ENCODE peak calls at places on chromosomes 5 and 9, in four cellular contexts. B, E, F and R are unnamed samples.

GRCh38 chr9:38371495-38371894 is 21.0 kb upstream of the ALDH1B1 start:
- DNase-seq in B (no peak), F (no peak), E (no peak), R (no peak)

GRCh38 chr9:112065781-112066606 is 109.1 kb downstream of the SUSD1 start:
- DNase-seq in B (peak; percentile 70), E (peak; percentile 71), F (peak; percentile 97), R (peak; percentile 91)

GRCh38 chr9:29241320-29241719 is 1668.0 kb upstream of the C9orf72 start:
- DNase-seq in F (no peak), E (no peak), B (no peak), R (no peak)

GRCh38 chr5:168438349-168438748 is 47.9 kb upstream of the RARS1 start:
- DNase-seq in F (peak; percentile 17), E (no peak), B (no peak), R (no peak)

GRCh38 chr5:119322312-119322947 is 33.4 kb upstream of the TNFAIP8 start:
- DNase-seq in F (no peak), B (no peak), E (no peak), R (no peak)

GRCh38 chr5:146624179-146624578 is 108.2 kb upstream of the GPR151 start:
- DNase-seq in E (no peak), B (no peak), F (no peak), R (no peak)

GRCh38 chr5:170132642-170133448 is 27.1 kb downstream of the FOXI1 start:
- DNase-seq in F (peak; percentile 39), B (peak; percentile 52), E (no peak), R (peak; percentile 13)

GRCh38 chr9:120855827-120856636 is 13.3 kb upstream of the PSMD5 start:
- DNase-seq in B (no peak), E (no peak), F (no peak), R (no peak)

GRCh38 chr5:175444060-175444904 is at the start of gene DRD1:
- DNase-seq in B (peak; percentile 4), F (no peak), E (no peak), R (peak; percentile 47)

GRCh38 chr5:167770461-167770860 is 521.0 kb upstream of the WWC1 start:
- DNase-seq in E (no peak), B (peak; percentile 64), F (no peak), R (peak; percentile 67)

GRCh38 chr5:92641031-92641962 is 939.7 kb downstream of the NR2F1-AS1 start:
- DNase-seq in F (peak; percentile 75), E (no peak), B (peak; percentile 60), R (peak; percentile 89)

GRCh38 chr5:110463116-110463515 is 263.4 kb downstream of the TMEM232 start:
- DNase-seq in F (no peak), B (no peak), E (no peak), R (no peak)

GRCh38 chr5:38265546-38266179 is 7.3 kb downstream of the EGFLAM start:
- DNase-seq in F (peak; percentile 65), E (no peak), B (peak; percentile 19), R (peak; percentile 53)

GRCh38 chr9:106916491-106917235 is 53.7 kb downstream of the ZNF462 start:
- DNase-seq in B (peak; percentile 65), E (no peak), F (peak; percentile 86), R (peak; percentile 78)

GRCh38 chr5:32790411-32790951 is 79.4 kb downstream of the NPR3 start:
- DNase-seq in F (peak; percentile 57), B (no peak), E (no peak), R (peak; percentile 48)

GRCh38 chr5:179731791-179732411 is 721 bp upstream of the MAML1 start:
- DNase-seq in B (peak; percentile 83), F (no peak), E (peak; percentile 65), R (no peak)

GRCh38 chr5:112923148-112923917 is 1.3 kb upstream of the REEP5 start:
- DNase-seq in F (no peak), B (no peak), E (no peak), R (no peak)

GRCh38 chr9:33139421-33140228 is 27.5 kb downstream of the B4GALT1 start:
- DNase-seq in F (peak; percentile 86), B (peak; percentile 93), E (peak; percentile 77), R (peak; percentile 97)

GRCh38 chr5:170080217-170080616 is 25.5 kb upstream of the FOXI1 start:
- DNase-seq in F (no peak), E (no peak), B (no peak), R (no peak)

GRCh38 chr9:114086009-114086408 is 7.9 kb upstream of the AMBP start:
- DNase-seq in B (no peak), F (no peak), E (no peak), R (no peak)

GRCh38 chr5:172543484-172544298 is 89.4 kb upstream of the SH3PXD2B start:
- DNase-seq in F (no peak), B (peak; percentile 8), E (no peak), R (no peak)

GRCh38 chr5:126139773-126140172 is 283.4 kb upstream of the GRAMD2B start:
- DNase-seq in B (peak; percentile 53), E (no peak), F (peak; percentile 22), R (peak; percentile 54)

GRCh38 chr9:126024581-126025230 is 277.5 kb downstream of the PBX3 start:
- DNase-seq in F (no peak), E (peak; percentile 14), B (no peak), R (no peak)

GRCh38 chr5:19264821-19265220 is 723.2 kb downstream of the CDH18 start:
- DNase-seq in F (no peak), E (no peak), B (no peak), R (no peak)

GRCh38 chr5:139642891-139643871 is 5.0 kb upstream of the CXXC5 start:
- DNase-seq in F (no peak), B (no peak), E (peak; percentile 90), R (no peak)

GRCh38 chr5:131171276-131171815 is 602 bp downstream of the LYRM7 start:
- DNase-seq in F (no peak), E (no peak), B (no peak), R (no peak)

GRCh38 chr9:120484162-120484561 is 95.8 kb downstream of the CDK5RAP2 start:
- DNase-seq in E (no peak), B (no peak), F (no peak), R (no peak)

GRCh38 chr5:126043684-126044083 is 379.5 kb upstream of the GRAMD2B start:
- DNase-seq in B (no peak), F (peak; percentile 6), E (no peak), R (peak; percentile 32)

DNA sequence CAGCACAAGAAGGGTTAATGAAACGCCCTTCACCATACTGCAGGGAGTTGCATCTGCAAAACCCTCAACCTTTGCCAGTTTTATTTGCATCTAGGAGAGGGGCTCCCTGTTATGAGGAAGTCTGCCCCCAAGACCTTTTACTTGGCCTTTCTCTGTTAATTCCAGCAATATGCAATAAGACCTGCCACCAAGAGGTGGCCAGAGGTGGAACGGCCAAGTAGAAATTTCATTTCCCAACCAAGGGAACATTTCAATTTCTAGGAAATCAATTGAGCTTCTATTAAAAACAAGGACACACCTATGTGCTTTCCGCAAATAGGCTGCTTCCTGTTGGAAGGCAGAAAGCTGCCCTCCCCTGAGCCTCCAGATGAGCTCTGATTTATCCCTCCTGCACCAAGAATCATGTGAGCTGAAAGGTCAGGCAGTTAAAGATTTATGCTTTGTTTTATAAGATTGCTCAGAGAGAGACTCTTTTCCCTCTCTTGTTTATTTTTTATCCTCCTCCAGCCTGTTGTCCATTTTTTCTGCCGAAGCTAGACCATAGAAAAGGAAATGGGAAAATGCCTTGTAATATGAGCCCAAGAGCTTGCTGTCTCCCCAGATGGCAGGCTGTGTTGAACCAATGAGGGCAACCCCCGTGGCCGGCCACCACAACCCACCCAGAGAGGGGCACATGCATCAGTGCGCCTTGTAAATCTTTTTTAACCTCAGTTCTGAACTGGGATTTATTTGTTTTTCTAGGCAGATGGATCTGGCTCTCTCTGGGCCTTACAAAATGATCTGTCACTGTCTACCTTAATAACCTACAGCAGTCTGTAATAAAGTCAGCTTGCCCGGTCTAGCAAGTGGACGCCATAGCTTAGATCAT is 572.8 kb downstream of the TLE1 start:
- DNase-seq in F (no peak), E (no peak), B (no peak), R (no peak)
- TF ChIP-seq CTCF in F (peak; percentile 20), E (no peak), B (no peak), R (no peak)

DNA sequence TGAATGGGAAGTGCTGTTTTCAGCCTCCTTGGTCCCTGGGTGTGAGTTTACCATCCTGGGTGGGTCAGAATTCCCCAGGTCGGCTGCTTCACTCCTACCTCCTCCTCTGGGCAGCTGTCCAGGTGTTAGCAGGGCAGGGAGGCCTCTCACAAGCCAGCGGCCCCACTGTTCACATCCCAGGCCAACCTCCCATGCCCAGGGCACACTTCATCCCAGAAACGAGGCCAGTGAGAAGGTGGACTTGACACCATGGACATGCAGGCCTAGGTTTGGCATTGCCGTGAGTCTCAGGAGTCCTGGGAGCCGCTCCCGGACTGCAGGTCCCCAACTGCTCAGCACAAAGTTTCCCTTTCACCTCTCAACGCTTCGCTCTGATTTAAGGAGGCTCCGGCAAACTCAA is 229.6 kb upstream of the IRX2 start:
- DNase-seq in B (no peak), E (no peak), F (no peak), R (no peak)
- TF ChIP-seq CTCF in B (no peak), E (no peak), F (no peak), R (no peak)

GRCh38 chr5:141636413-141637265 is at the start of the genes HDAC3 and RELL2:
- DNase-seq in E (peak; percentile 97), B (peak; percentile 88), F (peak; percentile 85), R (peak; percentile 88)

GRCh38 chr5:141639357-141640050 is 2.7 kb downstream of the RELL2 start:
- DNase-seq in F (no peak), B (no peak), E (no peak), R (no peak)

GRCh38 chr5:141637266-141637692 is 482 bp downstream of the RELL2 start:
- DNase-seq in E (peak; percentile 80), B (no peak), F (no peak), R (no peak)

GRCh38 chr5:141638771-141639170 is 2.0 kb downstream of the RELL2 start:
- DNase-seq in F (no peak), B (no peak), E (no peak), R (no peak)

DNA sequence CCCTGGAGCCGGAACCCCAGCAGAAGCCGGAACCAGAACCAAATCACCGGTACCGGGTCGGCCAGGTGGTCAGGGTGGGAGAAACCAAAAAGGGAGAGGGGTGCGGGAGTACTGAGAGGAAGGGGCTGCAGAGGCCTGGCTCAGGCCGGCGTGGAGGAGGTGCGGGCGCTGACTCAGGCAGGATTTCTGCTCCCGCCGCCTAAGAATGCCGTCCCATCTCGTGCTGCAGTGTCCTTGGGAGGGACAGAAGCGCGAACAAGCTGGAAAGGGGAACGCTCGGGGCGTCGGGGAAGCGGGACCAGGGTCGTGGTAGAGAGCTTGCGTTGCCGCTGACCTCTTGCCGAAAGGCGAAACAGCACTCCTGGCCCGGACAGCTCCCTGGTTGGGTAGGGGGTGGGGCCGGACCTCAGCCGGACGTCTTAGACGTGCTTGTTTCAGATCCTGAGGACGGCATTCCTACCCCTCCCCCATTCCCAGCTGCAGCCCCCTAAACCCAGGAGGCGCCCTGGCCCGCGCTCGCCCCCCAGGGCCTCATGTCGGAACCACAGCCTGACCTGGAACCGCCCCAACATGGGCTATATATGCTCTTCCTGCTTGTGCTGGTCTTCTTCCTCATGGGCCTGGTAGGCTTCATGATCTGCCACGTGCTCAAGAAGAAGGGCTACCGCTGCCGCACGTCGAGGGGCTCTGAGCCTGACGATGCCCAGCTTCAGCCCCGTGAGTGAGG is 1.1 kb downstream of the RELL2 start:
- DNase-seq in E (peak; percentile 85), B (no peak), F (peak; percentile 46), R (peak; percentile 49)
- TF ChIP-seq CTCF in E (no peak), B (no peak), F (peak; percentile 55), R (peak; percentile 34)

GRCh38 chr9:13901176-13901575 is 412.8 kb downstream of the NFIB start:
- DNase-seq in E (no peak), F (no peak), B (no peak), R (no peak)

GRCh38 chr9:13900449-13900848 is 413.5 kb downstream of the NFIB start:
- DNase-seq in B (no peak), E (no peak), F (no peak), R (no peak)

GRCh38 chr9:13899924-13900323 is 414.0 kb downstream of the NFIB start:
- DNase-seq in B (no peak), F (no peak), E (no peak), R (no peak)

GRCh38 chr9:13904311-13904710 is 409.6 kb downstream of the NFIB start:
- DNase-seq in F (no peak), B (no peak), E (no peak), R (no peak)

GRCh38 chr9:13902286-13902685 is 411.7 kb downstream of the NFIB start:
- DNase-seq in F (no peak), E (no peak), B (no peak), R (no peak)
- TF ChIP-seq CTCF in F (no peak), E (no peak), B (no peak), R (no peak)